ENCODE peak calls at places on chromosome 5, in five cellular contexts. V is HCT116, I is K562, S is H1, E is GM12878. B is an unnamed sample.

GRCh38 chr5:921456-921855 is 28.8 kb downstream of the TRIP13 start:
- DNase-seq in V (no peak), I (no peak), S (no peak), E (no peak), B (no peak)

GRCh38 chr5:122908662-122909061 is 63.2 kb downstream of the SNX24 start:
- DNase-seq in V (no peak), I (peak), S (no peak), E (no peak), B (no peak)

GRCh38 chr5:61614606-61615005 is 282.5 kb downstream of the ZSWIM6 start:
- DNase-seq in V (no peak), I (no peak), S (no peak), E (no peak), B (no peak)

GRCh38 chr5:3842591-3842990 is 247.0 kb downstream of the IRX1 start:
- DNase-seq in V (no peak), I (no peak), S (no peak), E (no peak), B (no peak)

GRCh38 chr5:139271201-139272027 is 22.1 kb upstream of the MATR3 start:
- DNase-seq in V (no peak), I (peak), S (no peak), E (no peak), B (peak)

GRCh38 chr5:98096155-98096554 is 677.3 kb upstream of the RGMB start:
- DNase-seq in V (no peak), I (no peak), S (no peak), E (no peak), B (no peak)

GRCh38 chr5:124743534-124744169 is 2.8 kb downstream of the ZNF608 start:
- DNase-seq in V (no peak), I (no peak), S (peak), E (no peak), B (no peak)

GRCh38 chr5:115810776-115811175 is 5.7 kb downstream of the CDO1 start:
- DNase-seq in V (no peak), I (no peak), S (no peak), E (no peak), B (no peak)

GRCh38 chr5:147892696-147893296 is 13.5 kb downstream of the C5orf46 start:
- DNase-seq in V (peak), I (no peak), S (no peak), E (no peak), B (no peak)

GRCh38 chr5:98749046-98749445 is 24.4 kb upstream of the RGMB start:
- DNase-seq in V (no peak), I (no peak), S (no peak), E (no peak), B (no peak)

GRCh38 chr5:76788362-76788761 is 30.5 kb upstream of the F2RL1 start:
- DNase-seq in V (no peak), I (no peak), S (no peak), E (no peak), B (peak)

GRCh38 chr5:38905516-38905915 is 59.7 kb downstream of the OSMR start:
- DNase-seq in V (no peak), I (no peak), S (no peak), E (no peak), B (no peak)

GRCh38 chr5:139593716-139594319 is 32.7 kb downstream of the UBE2D2 start:
- DNase-seq in V (peak), I (no peak), S (no peak), E (no peak), B (no peak)

GRCh38 chr5:2996248-2996647 is 244.8 kb upstream of the IRX2 start:
- DNase-seq in V (no peak), I (no peak), S (no peak), E (no peak), B (no peak)

GRCh38 chr5:144684899-144685298 is 514.2 kb downstream of the KCTD16 start:
- DNase-seq in V (no peak), I (no peak), S (no peak), E (no peak), B (no peak)

GRCh38 chr5:125012727-125013451 is 266.4 kb upstream of the ZNF608 start:
- DNase-seq in V (no peak), I (no peak), S (no peak), E (no peak), B (peak)

GRCh38 chr5:116442095-116442534 is 132.5 kb downstream of the SEMA6A start:
- DNase-seq in V (no peak), I (no peak), S (no peak), E (no peak), B (no peak)

GRCh38 chr5:103894882-103895281 is 332.3 kb upstream of the NUDT12 start:
- DNase-seq in V (no peak), I (no peak), S (no peak), E (no peak), B (no peak)

GRCh38 chr5:17219006-17219422 is 1.6 kb downstream of the BASP1 start:
- DNase-seq in V (no peak), I (no peak), S (peak), E (no peak), B (no peak)

GRCh38 chr5:111706345-111706744 is 50.6 kb downstream of the NREP start:
- DNase-seq in V (no peak), I (no peak), S (no peak), E (no peak), B (no peak)

GRCh38 chr5:83914662-83915418 is 194.2 kb upstream of the HAPLN1 start:
- DNase-seq in V (no peak), I (no peak), S (no peak), E (no peak), B (no peak)

GRCh38 chr5:67520161-67520886 is 323.7 kb upstream of the CD180 start:
- DNase-seq in V (no peak), I (no peak), S (no peak), E (no peak), B (no peak)

GRCh38 chr5:89537800-89538199 is 654.8 kb upstream of the MEF2C start:
- DNase-seq in V (no peak), I (no peak), S (no peak), E (no peak), B (no peak)

GRCh38 chr5:159752622-159753275 is 163.5 kb upstream of the ADRA1B start:
- DNase-seq in V (no peak), I (no peak), S (no peak), E (no peak), B (no peak)

GRCh38 chr5:166093312-166093711 is 2198.1 kb upstream of the WWC1 start:
- DNase-seq in V (no peak), I (no peak), S (no peak), E (no peak), B (no peak)

GRCh38 chr5:3593771-3594513 is 1.7 kb upstream of the IRX1 start:
- DNase-seq in V (no peak), I (no peak), S (peak), E (no peak), B (no peak)

GRCh38 chr5:85428426-85428934 is 1043.8 kb upstream of the EDIL3 start:
- DNase-seq in V (no peak), I (no peak), S (no peak), E (no peak), B (no peak)

GRCh38 chr5:108141676-108142075 is 240.2 kb downstream of the FBXL17 start:
- DNase-seq in V (no peak), I (no peak), S (no peak), E (no peak), B (no peak)

GRCh38 chr5:160727296-160727997 is 124.6 kb downstream of the ATP10B start:
- DNase-seq in V (no peak), I (no peak), S (no peak), E (no peak), B (no peak)

GRCh38 chr5:129345213-129345925 is 114.7 kb upstream of the ADAMTS19 start:
- DNase-seq in V (no peak), I (no peak), S (no peak), E (no peak), B (no peak)

GRCh38 chr5:107422494-107422893 is 248.2 kb downstream of the EFNA5 start:
- DNase-seq in V (no peak), I (no peak), S (no peak), E (no peak), B (no peak)

GRCh38 chr5:82390088-82390487 is 111.9 kb upstream of the RPS23 start:
- DNase-seq in V (no peak), I (no peak), S (no peak), E (no peak), B (no peak)
- H3K27ac ChIP-seq in V (no peak), I (no peak), S (no peak), E (no peak), B (no peak)

DNA sequence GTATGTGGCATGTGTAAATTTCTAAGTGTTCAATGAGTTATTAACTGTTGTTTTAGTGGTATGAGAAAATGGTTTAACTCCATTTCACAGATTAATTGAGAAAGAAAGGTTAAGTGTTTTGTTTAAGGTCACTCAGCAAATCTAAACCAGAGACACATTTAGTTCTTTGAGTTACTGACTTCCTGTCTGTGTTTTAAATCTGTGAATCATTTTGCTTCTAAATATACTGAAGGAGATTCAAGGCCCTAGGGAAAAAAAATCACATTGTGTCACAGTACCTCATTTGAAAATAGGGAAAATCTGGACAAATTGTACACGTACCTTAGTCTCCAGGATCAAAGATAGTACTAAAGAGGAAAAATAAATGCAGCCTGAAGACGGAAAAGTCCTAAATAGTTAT is 368.2 kb downstream of the TMEM161B start:
- DNase-seq in V (no peak), I (no peak), S (no peak), E (no peak), B (no peak)
- TF ChIP-seq SRF in V (no peak), I (no peak), S (no peak), E (no peak), B (no peak)

GRCh38 chr5:149141957-149142851 is 911 bp downstream of the ABLIM3 start:
- DNase-seq in V (no peak), I (no peak), S (no peak), E (no peak), B (no peak)
- TF ChIP-seq ZNF274 in V (no peak), I (no peak), S (no peak), E (no peak), B (no peak)

GRCh38 chr5:178208540-178209227 is 4.4 kb downstream of the HNRNPAB start:
- DNase-seq in V (no peak), I (no peak), S (no peak), E (no peak), B (no peak)
- H3K27ac ChIP-seq in V (no peak), I (no peak), S (no peak), E (no peak), B (no peak)

GRCh38 chr5:134466241-134467069 is 54.8 kb upstream of the CDKN2AIPNL start:
- DNase-seq in V (peak), I (peak), S (peak), E (no peak), B (peak)
- TF ChIP-seq SRF in V (no peak), I (no peak), S (no peak), E (no peak), B (no peak)

GRCh38 chr5:143334903-143335302 is 68.6 kb downstream of the NR3C1 start:
- DNase-seq in V (no peak), I (no peak), S (no peak), E (no peak), B (no peak)

GRCh38 chr5:143336485-143336884 is 67.0 kb downstream of the NR3C1 start:
- DNase-seq in V (no peak), I (no peak), S (no peak), E (no peak), B (no peak)

GRCh38 chr5:143328589-143329220 is 74.8 kb downstream of the NR3C1 start:
- DNase-seq in V (no peak), I (no peak), S (no peak), E (no peak), B (no peak)

GRCh38 chr5:143329843-143330242 is 73.6 kb downstream of the NR3C1 start:
- DNase-seq in V (no peak), I (no peak), S (no peak), E (no peak), B (no peak)

DNA sequence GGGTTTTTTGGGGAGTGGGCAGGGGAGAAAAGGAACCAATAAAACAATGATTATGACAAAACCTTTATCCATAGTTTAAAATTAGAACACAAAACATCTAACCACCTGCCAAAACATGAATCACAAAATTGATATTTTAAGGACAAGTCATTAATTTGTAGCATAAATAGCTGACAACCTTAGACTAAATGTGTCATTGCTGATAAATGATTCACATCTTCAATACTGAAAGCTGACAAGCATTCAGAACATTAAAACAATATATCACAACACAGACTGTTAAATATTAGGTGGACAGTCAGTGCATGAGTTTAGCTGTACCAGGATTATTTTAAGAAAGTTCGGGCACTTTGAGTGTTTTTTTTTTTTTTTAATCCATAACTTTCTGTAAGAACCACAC is 71.5 kb downstream of the NR3C1 start:
- DNase-seq in V (no peak), I (no peak), S (no peak), E (no peak), B (no peak)
- TF ChIP-seq ZNF274 in V (no peak), I (no peak), S (no peak), E (no peak), B (no peak)

DNA sequence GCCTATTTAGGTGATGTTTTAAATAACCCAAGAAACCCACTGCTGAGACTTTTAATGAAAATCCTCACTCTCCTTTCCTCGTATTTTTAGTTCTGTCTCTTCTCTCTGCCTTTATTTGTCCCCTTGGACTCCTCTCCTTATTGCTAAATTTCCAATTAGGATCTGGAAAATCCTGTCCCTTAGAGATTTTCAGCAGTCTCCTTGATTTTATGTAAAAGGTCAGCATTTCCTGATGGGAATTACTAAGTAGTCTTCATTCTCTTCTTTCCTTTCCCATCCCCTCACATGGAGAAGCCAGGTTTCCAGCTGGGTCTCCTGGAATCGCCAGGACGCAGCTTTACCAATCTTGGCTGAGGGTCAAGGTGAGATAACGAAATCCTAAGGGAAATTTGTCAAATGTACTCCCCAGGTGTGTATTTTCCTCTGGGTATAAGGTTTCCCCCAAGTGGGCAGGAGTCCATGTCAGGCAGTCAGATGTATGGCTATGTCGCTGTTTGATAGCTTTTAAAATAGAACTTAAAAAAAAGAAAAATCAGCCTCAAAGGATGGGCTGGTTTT is 11.7 kb downstream of the STC2 start:
- DNase-seq in V (no peak), I (no peak), S (no peak), E (no peak), B (no peak)
- H3K27ac ChIP-seq in V (no peak), I (no peak), S (no peak), E (no peak), B (no peak)